ENCODE peak calls at places on chromosomes 5 and 9, in eight cellular contexts. Q is adrenal gland, E is sigmoid colon, A is heart right ventricle, N is left ventricle myocardium inferior, S is HCT116, R is left lung, Y is GM23248. G is an unnamed sample.

GRCh38 chr5:158677490-158677838 is 422.3 kb downstream of the EBF1 start:
- DNase-seq in Q (no peak), E (no peak), A (no peak), N (no peak), S (no peak), R (no peak), Y (no peak), G (no peak)

GRCh38 chr5:83031391-83031790 is 45.8 kb downstream of the TMEM167A start:
- DNase-seq in Q (no peak), E (no peak), A (no peak), N (no peak), S (no peak), R (no peak), Y (peak; percentile 15), G (no peak)

GRCh38 chr9:90032296-90033029 is 427.7 kb downstream of the GADD45G start:
- DNase-seq in Q (no peak), E (no peak), A (no peak), N (no peak), S (no peak), R (no peak), Y (no peak), G (no peak)

GRCh38 chr5:103013933-103014552 is 105.9 kb downstream of the GIN1 start:
- DNase-seq in Q (no peak), E (no peak), A (no peak), N (no peak), S (no peak), R (no peak), Y (peak; percentile 35), G (no peak)

GRCh38 chr9:126513159-126514036 is 100.3 kb upstream of the LMX1B start:
- DNase-seq in Q (no peak), E (no peak), A (no peak), N (no peak), S (no peak), R (no peak), Y (no peak), G (no peak)

GRCh38 chr5:100623719-100624118 is 88.5 kb downstream of the FAM174A start:
- DNase-seq in Q (no peak), E (no peak), A (no peak), N (no peak), S (no peak), R (no peak), Y (peak; percentile 57), G (no peak)

GRCh38 chr9:3477236-3477834 is 48.5 kb downstream of the RFX3 start:
- DNase-seq in Q (no peak), E (no peak), A (no peak), N (no peak), S (no peak), R (no peak), Y (no peak), G (no peak)

GRCh38 chr9:37026085-37026935 is 7.8 kb downstream of the PAX5 start:
- DNase-seq in Q (no peak), E (no peak), A (no peak), N (no peak), S (no peak), R (no peak), Y (peak; percentile 31), G (no peak)

GRCh38 chr5:111282798-111283197 is 58.6 kb downstream of the CAMK4 start:
- DNase-seq in Q (no peak), E (no peak), A (no peak), N (no peak), S (no peak), R (no peak), Y (no peak), G (no peak)

GRCh38 chr9:2465921-2466460 is 155.6 kb upstream of the VLDLR start:
- DNase-seq in Q (no peak), E (no peak), A (no peak), N (no peak), S (peak; percentile 36), R (no peak), Y (no peak), G (no peak)

GRCh38 chr9:130421802-130422276 is 22.9 kb upstream of the ASS1 start:
- DNase-seq in Q (no peak), E (no peak), A (no peak), N (no peak), S (no peak), R (no peak), Y (peak; percentile 77), G (no peak)

GRCh38 chr5:36691993-36692392 is 85.6 kb downstream of the SLC1A3 start:
- DNase-seq in Q (no peak), E (no peak), A (no peak), N (peak; percentile 28), S (no peak), R (no peak), Y (peak; percentile 81), G (no peak)

GRCh38 chr5:10632110-10632903 is 68.4 kb downstream of the ANKRD33B start:
- DNase-seq in Q (no peak), E (peak; percentile 50), A (no peak), N (no peak), S (peak; percentile 34), R (no peak), Y (no peak), G (no peak)

GRCh38 chr5:145446412-145446811 is 388.7 kb downstream of the PRELID2 start:
- DNase-seq in Q (no peak), E (no peak), A (no peak), N (no peak), S (no peak), R (no peak), Y (no peak), G (no peak)

GRCh38 chr5:8396756-8397155 is 527.8 kb downstream of the MTRR start:
- DNase-seq in Q (no peak), E (no peak), A (no peak), N (no peak), S (no peak), R (no peak), Y (peak; percentile 14), G (no peak)

GRCh38 chr5:129460121-129460950 is at the start of gene ADAMTS19:
- DNase-seq in Q (peak; percentile 26), E (no peak), A (peak; percentile 24), N (peak; percentile 18), S (no peak), R (no peak), Y (peak; percentile 46), G (no peak)

GRCh38 chr5:68333649-68334549 is 118.3 kb downstream of the PIK3R1 start:
- DNase-seq in Q (no peak), E (no peak), A (no peak), N (no peak), S (peak; percentile 89), R (no peak), Y (peak; percentile 91), G (no peak)

GRCh38 chr5:133613743-133614142 is 1.4 kb upstream of the FSTL4 start:
- DNase-seq in Q (peak; percentile 42), E (no peak), A (no peak), N (no peak), S (no peak), R (no peak), Y (no peak), G (no peak)

GRCh38 chr5:133612021-133612860 is at the start of gene FSTL4:
- DNase-seq in Q (peak; percentile 67), E (no peak), A (no peak), N (no peak), S (no peak), R (peak; percentile 40), Y (no peak), G (no peak)

GRCh38 chr5:133613184-133613583 is 843 bp upstream of the FSTL4 start:
- DNase-seq in Q (no peak), E (no peak), A (no peak), N (no peak), S (no peak), R (no peak), Y (no peak), G (no peak)

GRCh38 chr5:133611357-133612020 is 852 bp downstream of the FSTL4 start:
- DNase-seq in Q (no peak), E (no peak), A (no peak), N (no peak), S (no peak), R (no peak), Y (no peak), G (no peak)

GRCh38 chr5:133610489-133611356 is 1.6 kb downstream of the FSTL4 start:
- DNase-seq in Q (peak; percentile 74), E (no peak), A (peak; percentile 64), N (peak; percentile 64), S (no peak), R (peak; percentile 56), Y (peak; percentile 65), G (peak; percentile 32)
- H3K27me3 ChIP-seq in Q (peaks cover 24% of the 10 kb centered on the region), E (peaks cover 55% of the 10 kb centered on the region), A (peaks cover 83% of the 10 kb centered on the region), N (peaks cover 87% of the 10 kb centered on the region), S (peaks cover 42% of the 10 kb centered on the region), R (peaks cover 45% of the 10 kb centered on the region), Y (peaks cover 72% of the 10 kb centered on the region), G (peaks cover 17% of the 10 kb centered on the region)

GRCh38 chr9:83665576-83666200 is 42.1 kb downstream of the UBQLN1 start:
- DNase-seq in Q (no peak), E (no peak), A (no peak), N (no peak), S (no peak), R (no peak), Y (no peak), G (no peak)
- H3K36me3 ChIP-seq in Q (peaks cover 62% of the 10 kb centered on the region), E (peaks cover 75% of the 10 kb centered on the region), A (peaks cover 97% of the 10 kb centered on the region), N (peaks cover 70% of the 10 kb centered on the region), S (peaks cover 57% of the 10 kb centered on the region), R (peaks cover 83% of the 10 kb centered on the region), Y (peaks cover 59% of the 10 kb centered on the region), G (peaks cover 37% of the 10 kb centered on the region)

DNA sequence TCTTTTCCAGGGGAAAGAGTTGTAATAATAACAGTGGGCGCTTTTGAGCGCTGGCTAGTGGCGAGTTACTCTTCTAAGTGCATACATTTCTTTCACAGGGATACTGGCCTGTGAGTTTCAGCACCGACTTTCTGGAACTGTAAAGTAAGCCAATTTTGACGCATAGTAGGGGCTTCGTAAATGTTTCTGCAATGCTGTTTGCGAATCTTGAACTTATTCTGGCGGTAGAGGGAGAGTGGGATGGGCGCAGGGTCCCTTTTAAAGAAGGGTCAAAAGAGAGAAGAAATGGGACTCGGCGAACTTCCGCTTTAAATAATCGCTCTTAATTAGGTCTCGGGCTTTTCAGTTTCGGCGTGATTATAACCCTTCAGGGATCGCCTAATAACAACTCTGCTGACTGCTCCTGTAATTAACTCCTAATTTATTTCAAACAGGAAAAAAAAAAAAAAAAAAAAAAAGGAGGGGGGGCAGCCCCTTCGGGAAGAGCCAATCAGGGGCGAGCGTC is 351 bp upstream of the MSX2 start:
- DNase-seq in Q (no peak), E (peak; percentile 40), A (no peak), N (no peak), S (peak; percentile 59), R (no peak), Y (peak; percentile 45), G (no peak)
- H3K27me3 ChIP-seq in Q (peaks cover 71% of the 10 kb centered on the region), E (peaks cover 79% of the 10 kb centered on the region), A (peaks cover 93% of the 10 kb centered on the region), N (peaks cover 100% of the 10 kb centered on the region), S (peaks cover 19% of the 10 kb centered on the region), R (peaks cover 75% of the 10 kb centered on the region), Y (peaks cover 44% of the 10 kb centered on the region), G (peaks cover 21% of the 10 kb centered on the region)

DNA sequence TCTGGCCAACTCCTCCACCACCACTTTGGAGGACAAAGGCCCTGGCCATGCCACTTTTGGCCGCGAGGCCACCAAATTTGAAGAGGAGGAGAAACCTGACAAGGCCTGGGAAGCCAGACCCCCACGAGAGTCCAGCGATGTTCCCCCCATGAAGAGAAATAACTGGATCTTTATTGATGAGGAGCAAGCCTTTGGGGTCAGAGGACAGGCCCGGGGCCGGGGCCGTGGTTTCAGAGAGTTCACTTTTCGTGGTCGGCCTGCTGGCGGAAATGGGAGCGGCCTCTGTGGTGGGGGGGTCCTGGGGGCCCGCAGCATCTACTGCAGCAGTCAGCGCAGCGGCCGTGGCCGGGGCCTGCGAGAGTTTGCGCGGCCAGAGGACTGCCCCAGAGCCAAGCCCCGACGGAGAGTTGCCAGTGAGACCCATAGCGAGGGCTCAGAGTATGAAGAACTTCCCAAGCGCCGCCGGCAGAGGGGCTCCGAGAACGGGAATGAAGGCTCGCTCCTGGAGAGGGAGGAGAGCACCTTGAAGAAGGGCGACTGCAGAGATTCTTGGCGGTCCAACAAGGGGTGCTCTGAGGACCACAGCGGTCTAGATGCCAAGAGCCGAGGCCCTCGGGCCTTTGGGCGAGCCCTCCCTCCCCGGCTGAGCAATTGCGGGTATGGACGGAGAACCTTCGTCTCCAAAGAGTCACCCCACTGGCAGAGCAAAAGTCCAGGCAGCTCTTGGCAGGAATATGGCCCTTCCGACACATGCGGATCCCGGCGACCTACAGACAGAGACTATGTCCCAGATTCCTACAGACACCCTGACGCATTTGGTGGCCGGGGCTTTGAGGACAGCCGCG is 27.4 kb upstream of the POMT1 start:
- DNase-seq in Q (no peak), E (peak; percentile 64), A (no peak), N (no peak), S (no peak), R (no peak), Y (no peak), G (no peak)
- H3K36me3 ChIP-seq in Q (peaks cover 98% of the 10 kb centered on the region), E (peaks cover 100% of the 10 kb centered on the region), A (peaks cover 100% of the 10 kb centered on the region), N (peaks cover 100% of the 10 kb centered on the region), S (peaks cover 61% of the 10 kb centered on the region), R (peaks cover 100% of the 10 kb centered on the region), Y (peaks cover 65% of the 10 kb centered on the region), G (peaks cover 92% of the 10 kb centered on the region)